ENCODE peak calls at places on chromosomes 2 and 18, in five cellular contexts. D is HEK293T, L is SW480, G is HFF-Myc, A is Caki2. K is an unnamed sample.

GRCh38 chr18:63999871-64000270 is 30.0 kb downstream of the SERPINB8 start:
- DNase-seq in D (no peak), L (no peak), G (no peak), A (no peak), K (no peak)

GRCh38 chr2:239756392-239757153 is 268.6 kb downstream of the NDUFA10 start:
- DNase-seq in D (no peak), L (no peak), G (no peak), A (no peak), K (no peak)

GRCh38 chr2:176137249-176137573 is 7.7 kb downstream of the HOXD8 start:
- DNase-seq in D (no peak), L (no peak), G (no peak), A (no peak), K (no peak)

GRCh38 chr2:180143633-180144032 is 136.5 kb upstream of the CWC22 start:
- DNase-seq in D (no peak), L (no peak), G (no peak), A (no peak), K (no peak)

GRCh38 chr2:121897335-121897970 is 142.0 kb downstream of the TSN start:
- DNase-seq in D (peak; percentile 59), L (peak; percentile 57), G (no peak), A (peak; percentile 27), K (peak; percentile 40)

GRCh38 chr2:174836345-174836999 is 72.2 kb upstream of the CHRNA1 start:
- DNase-seq in D (no peak), L (no peak), G (peak; percentile 87), A (peak; percentile 90), K (no peak)

GRCh38 chr2:168632733-168633132 is 169.7 kb upstream of the NOSTRIN start:
- DNase-seq in D (no peak), L (no peak), G (no peak), A (no peak), K (no peak)

GRCh38 chr18:27649621-27650020 is 464.5 kb upstream of the CHST9 start:
- DNase-seq in D (no peak), L (no peak), G (no peak), A (no peak), K (no peak)

GRCh38 chr2:240472078-240472790 is 36.8 kb downstream of the GPC1 start:
- DNase-seq in D (no peak), L (no peak), G (no peak), A (no peak), K (no peak)

GRCh38 chr18:61991201-61991600 is 98.4 kb upstream of the RNF152 start:
- DNase-seq in D (no peak), L (no peak), G (no peak), A (no peak), K (no peak)

GRCh38 chr2:236915726-236916125 is 170.0 kb upstream of the COPS8 start:
- DNase-seq in D (no peak), L (no peak), G (no peak), A (no peak), K (no peak)

GRCh38 chr2:36801088-36801487 is 104.6 kb downstream of the VIT start:
- DNase-seq in D (no peak), L (no peak), G (no peak), A (no peak), K (no peak)

GRCh38 chr2:46801731-46802664 is 113.6 kb downstream of the MCFD2 start:
- DNase-seq in D (no peak), L (peak; percentile 76), G (no peak), A (no peak), K (peak; percentile 43)

GRCh38 chr2:9378433-9379371 is 44.6 kb downstream of the ITGB1BP1 start:
- DNase-seq in D (no peak), L (peak; percentile 21), G (peak; percentile 67), A (peak; percentile 61), K (no peak)

GRCh38 chr2:9145109-9145751 is 61.4 kb upstream of the ASAP2 start:
- DNase-seq in D (no peak), L (no peak), G (no peak), A (no peak), K (no peak)

GRCh38 chr2:210376618-210377175 is 61.7 kb upstream of the MYL1 start:
- DNase-seq in D (no peak), L (no peak), G (no peak), A (no peak), K (no peak)

GRCh38 chr2:242004902-242005230 is 135.3 kb downstream of the RTP5 start:
- DNase-seq in D (no peak), L (no peak), G (no peak), A (no peak), K (no peak)

GRCh38 chr18:79299711-79300110 is 96.0 kb upstream of the NFATC1 start:
- DNase-seq in D (no peak), L (no peak), G (no peak), A (no peak), K (no peak)

GRCh38 chr2:227374158-227374557 is 4.9 kb downstream of the TM4SF20 start:
- DNase-seq in D (no peak), L (no peak), G (no peak), A (no peak), K (no peak)

GRCh38 chr2:188046437-188046836 is 245.2 kb upstream of the GULP1 start:
- DNase-seq in D (no peak), L (no peak), G (no peak), A (no peak), K (no peak)

GRCh38 chr2:234427081-234428058 is 69.5 kb downstream of the ARL4C start:
- DNase-seq in D (no peak), L (peak; percentile 75), G (no peak), A (peak; percentile 51), K (peak; percentile 2)

GRCh38 chr2:102250278-102250821 is 61.0 kb upstream of the IL1RL1 start:
- DNase-seq in D (no peak), L (no peak), G (no peak), A (no peak), K (no peak)

GRCh38 chr2:84516234-84516986 is at the start of gene DNAH6:
- DNase-seq in D (peak; percentile 90), L (peak; percentile 95), G (peak; percentile 80), A (peak; percentile 93), K (peak; percentile 94)

K was measured in HT-29.